ENCODE peak calls at places on chromosome 13, in ten cellular contexts. C is LoVo; M is tibial nerve; E is SJSA1; F is activated CD8-positive, alpha-beta memory T cell treated with anti-CD3 and anti-CD28 coated beads, Interleukin-2, amount 10 ng/mL, durations not matched to agents 7 days and 5 days; Z is fibroblast of the aortic adventitia; I is stimulated activated CD8-positive, alpha-beta memory T cell treated with anti-CD3 and anti-CD28 coated beads, Interleukin-2, amount 100 ng/mL, for 48 hours; U is HuH-7; D is posterior cingulate gyrus; X is NCI-H748 treated with DMSO at 0.1 percent for 48 hours. J is an unnamed sample.

GRCh38 chr13:102328909-102329308 is 72.9 kb downstream of the FGF14 start:
- DNase-seq in C (no peak), M (no peak), E (no peak), F (no peak), Z (no peak), I (no peak), U (no peak), D (no peak), X (no peak), J (no peak)

GRCh38 chr13:97627566-97627965 is 193.6 kb downstream of the RAP2A start:
- DNase-seq in C (no peak), M (no peak), E (no peak), F (no peak), Z (peak), I (no peak), U (peak), D (peak), X (no peak), J (no peak)

GRCh38 chr13:49444517-49445395 is 682 bp downstream of the SETDB2 start:
- DNase-seq in C (peak), M (no peak), E (peak), F (peak), Z (peak), I (no peak), U (peak), D (no peak), X (peak), J (peak)

GRCh38 chr13:109135018-109135417 is 505.6 kb downstream of the MYO16 start:
- DNase-seq in C (no peak), M (no peak), E (no peak), F (no peak), Z (no peak), I (no peak), U (no peak), D (no peak), X (no peak), J (no peak)

GRCh38 chr13:99796175-99796819 is 175.3 kb downstream of the ZIC5 start:
- DNase-seq in C (peak), M (no peak), E (peak), F (peak), Z (peak), I (no peak), U (no peak), D (no peak), X (no peak), J (no peak)

GRCh38 chr13:105220063-105220462 is 1315.4 kb downstream of the EFNB2 start:
- DNase-seq in C (no peak), M (no peak), E (no peak), F (no peak), Z (no peak), I (no peak), U (no peak), D (no peak), X (no peak), J (no peak)

GRCh38 chr13:112760440-112760839 is 70.6 kb downstream of the ATP11A start:
- DNase-seq in C (no peak), M (no peak), E (no peak), F (no peak), Z (peak), I (no peak), U (no peak), D (no peak), X (no peak), J (no peak)

GRCh38 chr13:31056650-31057275 is 104.9 kb downstream of the HSPH1 start:
- DNase-seq in C (no peak), M (no peak), E (no peak), F (no peak), Z (peak), I (no peak), U (no peak), D (no peak), X (no peak), J (no peak)

GRCh38 chr13:78100481-78100880 is 181.8 kb upstream of the EDNRB start:
- DNase-seq in C (peak), M (no peak), E (no peak), F (no peak), Z (no peak), I (no peak), U (no peak), D (no peak), X (no peak), J (no peak)

GRCh38 chr13:101785858-101786257 is 333.4 kb downstream of the ITGBL1 start:
- DNase-seq in C (no peak), M (no peak), E (no peak), F (no peak), Z (no peak), I (no peak), U (no peak), D (peak), X (peak), J (no peak)

GRCh38 chr13:107421028-107421427 is 794.3 kb downstream of the LIG4 start:
- DNase-seq in C (no peak), M (no peak), E (no peak), F (no peak), Z (peak), I (no peak), U (no peak), D (no peak), X (no peak), J (no peak)

GRCh38 chr13:109568273-109568900 is 218.0 kb downstream of the IRS2 start:
- DNase-seq in C (no peak), M (no peak), E (no peak), F (no peak), Z (no peak), I (no peak), U (no peak), D (no peak), X (no peak), J (no peak)

GRCh38 chr13:101623469-101624209 is 171.2 kb downstream of the ITGBL1 start:
- DNase-seq in C (no peak), M (no peak), E (peak), F (no peak), Z (peak), I (no peak), U (no peak), D (no peak), X (peak), J (no peak)

GRCh38 chr13:37144661-37145060 is 39.2 kb upstream of the CSNK1A1L start:
- DNase-seq in C (no peak), M (no peak), E (no peak), F (no peak), Z (no peak), I (no peak), U (no peak), D (no peak), X (no peak), J (no peak)

GRCh38 chr13:23681253-23681652 is 111.0 kb downstream of the TNFRSF19 start:
- DNase-seq in C (no peak), M (no peak), E (no peak), F (no peak), Z (peak), I (no peak), U (no peak), D (no peak), X (no peak), J (peak)

GRCh38 chr13:79779761-79780160 is 298.8 kb downstream of the NDFIP2 start:
- DNase-seq in C (peak), M (peak), E (peak), F (no peak), Z (peak), I (no peak), U (peak), D (no peak), X (no peak), J (no peak)

GRCh38 chr13:44857061-44857460 is 132.2 kb downstream of the NUFIP1 start:
- DNase-seq in C (no peak), M (no peak), E (no peak), F (no peak), Z (no peak), I (no peak), U (no peak), D (no peak), X (no peak), J (no peak)

GRCh38 chr13:100184095-100184494 is 95.2 kb downstream of the PCCA start:
- DNase-seq in C (no peak), M (no peak), E (no peak), F (no peak), Z (no peak), I (no peak), U (no peak), D (no peak), X (no peak), J (no peak)

GRCh38 chr13:73275163-73275562 is 216.4 kb downstream of the KLF5 start:
- DNase-seq in C (no peak), M (no peak), E (no peak), F (peak), Z (no peak), I (no peak), U (no peak), D (no peak), X (no peak), J (no peak)

J was measured in epithelial cell of proximal tubule.